ENCODE peak calls at places on chromosomes 2 and 18, in seven cellular contexts. U is endothelial cell of umbilical vein, S is caudate nucleus, J is trophoblast cell, D is psoas muscle, I is aorta, F is Right ventricle myocardium inferior. N is an unnamed sample.

GRCh38 chr2:161219213-161219612 is 59.0 kb downstream of the TANK start:
- DNase-seq in F (no peak), J (no peak), S (no peak), D (no peak), U (no peak), I (no peak), N (no peak)

GRCh38 chr18:60018801-60019462 is 119.1 kb downstream of the PMAIP1 start:
- DNase-seq in I (no peak), J (no peak), F (no peak), D (no peak), S (no peak), U (no peak), N (peak)

GRCh38 chr2:233047667-233048066 is 12.5 kb upstream of the INPP5D start:
- DNase-seq in F (no peak), J (no peak), I (peak), S (no peak), U (no peak), D (no peak), N (no peak)

GRCh38 chr18:59085797-59086196 is 53.9 kb upstream of the SEC11C start:
- DNase-seq in F (no peak), D (no peak), U (peak), J (no peak), I (no peak), S (no peak), N (peak)

GRCh38 chr2:125169764-125170146 is 1144.7 kb downstream of the CNTNAP5 start:
- DNase-seq in I (no peak), S (no peak), D (no peak), U (no peak), J (no peak), F (no peak), N (no peak)

GRCh38 chr2:24958411-24958935 is 13.3 kb downstream of the DNAJC27 start:
- DNase-seq in I (no peak), U (peak), F (no peak), D (no peak), S (no peak), J (no peak), N (no peak)

GRCh38 chr2:158395166-158395565 is 61.4 kb downstream of the CCDC148 start:
- DNase-seq in S (no peak), D (no peak), U (no peak), F (no peak), J (no peak), I (no peak), N (peak)

GRCh38 chr2:120064664-120065063 is 51.8 kb downstream of the EPB41L5 start:
- DNase-seq in U (no peak), I (no peak), J (no peak), D (no peak), F (no peak), S (no peak), N (no peak)

GRCh38 chr2:85590950-85591349 is 4.6 kb upstream of the RNF181 start:
- DNase-seq in I (no peak), D (peak), S (no peak), J (no peak), U (no peak), F (no peak), N (no peak)

GRCh38 chr2:181051861-181052522 is 71.6 kb downstream of the UBE2E3 start:
- DNase-seq in I (no peak), S (no peak), F (no peak), J (no peak), U (no peak), D (no peak), N (no peak)

GRCh38 chr2:235826791-235827190 is 332.9 kb downstream of the AGAP1 start:
- DNase-seq in S (no peak), D (no peak), U (peak), I (peak), J (no peak), F (no peak), N (no peak)

GRCh38 chr18:32360682-32361345 is 109.9 kb downstream of the GAREM1 start:
- DNase-seq in F (no peak), J (no peak), I (no peak), D (no peak), U (no peak), S (no peak), N (no peak)

GRCh38 chr18:77250926-77251729 is 1.5 kb downstream of the GALR1 start:
- DNase-seq in F (no peak), D (no peak), I (no peak), U (no peak), J (no peak), S (no peak), N (no peak)

GRCh38 chr2:235669983-235670962 is 176.4 kb downstream of the AGAP1 start:
- DNase-seq in D (peak), U (peak), J (peak), F (no peak), S (no peak), I (peak), N (peak)

GRCh38 chr2:149388120-149388816 is 57.9 kb downstream of the LYPD6 start:
- DNase-seq in F (no peak), D (no peak), S (no peak), U (no peak), I (no peak), J (no peak), N (no peak)

GRCh38 chr2:98832172-98832571 is 101.2 kb upstream of the MGAT4A start:
- DNase-seq in F (no peak), J (no peak), I (no peak), U (no peak), S (no peak), D (no peak), N (no peak)

GRCh38 chr2:241193276-241193675 is 4.8 kb downstream of the ANO7 start:
- DNase-seq in S (no peak), U (no peak), D (no peak), F (no peak), I (peak), J (no peak), N (no peak)

GRCh38 chr2:118728984-118729383 is 118.5 kb downstream of the EN1 start:
- DNase-seq in D (no peak), J (no peak), S (no peak), F (no peak), I (no peak), U (no peak), N (no peak)

GRCh38 chr2:72719416-72719815 is 106.4 kb downstream of the EXOC6B start:
- DNase-seq in S (no peak), F (no peak), I (no peak), D (no peak), U (peak), J (peak), N (peak)

GRCh38 chr18:10928971-10929373 is 220.4 kb downstream of the PIEZO2 start:
- DNase-seq in S (no peak), J (no peak), F (no peak), I (no peak), U (no peak), D (no peak), N (peak)

GRCh38 chr2:33488178-33488690 is 11.8 kb downstream of the RASGRP3 start:
- DNase-seq in S (no peak), U (no peak), D (no peak), I (no peak), F (no peak), J (no peak), N (no peak)

GRCh38 chr2:25332571-25332970 is 9.2 kb downstream of the DNMT3A start:
- DNase-seq in J (no peak), I (peak), U (no peak), F (no peak), D (peak), S (peak), N (no peak)

GRCh38 chr2:120429586-120430500 is 83.9 kb downstream of the INHBB start:
- DNase-seq in D (no peak), I (no peak), J (no peak), S (no peak), F (no peak), U (no peak), N (no peak)

GRCh38 chr2:236862961-236863728 is 222.5 kb upstream of the COPS8 start:
- DNase-seq in U (no peak), F (no peak), J (peak), S (no peak), D (no peak), I (no peak), N (peak)

GRCh38 chr2:28578768-28579167 is 82.9 kb downstream of the PLB1 start:
- DNase-seq in F (no peak), U (no peak), I (no peak), S (no peak), D (no peak), J (peak), N (no peak)

GRCh38 chr2:12704378-12704777 is 12.4 kb upstream of the TRIB2 start:
- DNase-seq in J (no peak), S (no peak), D (no peak), I (no peak), F (no peak), U (no peak), N (no peak)

GRCh38 chr2:196853301-196854087 is 44.3 kb upstream of the C2orf66 start:
- DNase-seq in S (no peak), J (no peak), I (no peak), D (no peak), F (no peak), U (peak), N (no peak)

GRCh38 chr2:241007880-241008710 is 9.7 kb downstream of the SNED1 start:
- DNase-seq in S (no peak), J (no peak), D (peak), F (peak), I (peak), U (no peak), N (no peak)